ENCODE peak calls at places on chromosome X, in four cellular contexts. S is transverse colon, G is NCI-H1105, C is naive B cell. D is an unnamed sample.

GRCh38 chrX:153556767-153557166 is 39.3 kb downstream of the ATP2B3 start:
- DNase-seq in S (no peak), G (no peak), C (no peak), D (no peak)

GRCh38 chrX:130704053-130705038 is 198.7 kb downstream of the ENOX2 start:
- DNase-seq in S (no peak), G (no peak), C (no peak), D (no peak)

GRCh38 chrX:125681507-125681906 is 361.8 kb downstream of the TEX13C start:
- DNase-seq in S (no peak), G (no peak), C (peak; percentile 25), D (no peak)

GRCh38 chrX:139924696-139925094 is 8.2 kb downstream of the ATP11C start:
- DNase-seq in S (no peak), G (no peak), C (no peak), D (no peak)

GRCh38 chrX:116009348-116009747 is 161.2 kb upstream of the AGTR2 start:
- DNase-seq in S (no peak), G (no peak), C (no peak), D (no peak)

GRCh38 chrX:8738588-8739189 is 6.8 kb upstream of the ANOS1 start:
- DNase-seq in S (peak; percentile 22), G (peak; percentile 42), C (no peak), D (no peak)

GRCh38 chrX:126551725-126552312 is 795 bp downstream of the DCAF12L1 start:
- DNase-seq in S (no peak), G (no peak), C (no peak), D (no peak)

GRCh38 chrX:153903238-153903980 is 1.1 kb upstream of the AVPR2 start:
- DNase-seq in S (no peak), G (no peak), C (no peak), D (no peak)

D was measured in stromal cell of bone marrow.